ENCODE peak calls at places on chromosomes 2 and 18, in six cellular contexts. B is GM23338; N is activated CD8-positive, alpha-beta memory T cell treated with anti-CD3 and anti-CD28 coated beads, Interleukin-2, amount 50 U/mL, for 48 hours; L is RWPE1; V is adipocyte; Z is heart right ventricle. D is an unnamed sample.

GRCh38 chr2:67323209-67323991 is 73.7 kb upstream of the ETAA1 start:
- DNase-seq in B (no peak), N (no peak), L (no peak), V (peak), Z (no peak), D (no peak)

GRCh38 chr2:71453404-71454220 is at the start of gene DYSF:
- DNase-seq in B (peak), N (no peak), L (peak), V (peak), Z (peak), D (no peak)

GRCh38 chr18:32091724-32092421 is at the start of gene RNF138:
- DNase-seq in B (peak), N (peak), L (peak), V (peak), Z (peak), D (peak)

GRCh38 chr2:239723486-239724193 is 301.5 kb downstream of the NDUFA10 start:
- DNase-seq in B (no peak), N (no peak), L (no peak), V (no peak), Z (no peak), D (peak)

GRCh38 chr2:171523339-171523931 is 1.2 kb downstream of the CYBRD1 start:
- DNase-seq in B (peak), N (peak), L (peak), V (peak), Z (peak), D (peak)

GRCh38 chr2:6960659-6961058 is 43.4 kb downstream of the RNF144A start:
- DNase-seq in B (no peak), N (no peak), L (no peak), V (peak), Z (no peak), D (no peak)

GRCh38 chr18:76679259-76679658 is 143.1 kb upstream of the ZNF236 start:
- DNase-seq in B (peak), N (no peak), L (no peak), V (no peak), Z (no peak), D (no peak)

GRCh38 chr2:52342458-52342857 is 1310.5 kb upstream of the NRXN1 start:
- DNase-seq in B (no peak), N (no peak), L (no peak), V (peak), Z (no peak), D (no peak)

GRCh38 chr2:207129821-207130220 is 35.9 kb downstream of the KLF7 start:
- DNase-seq in B (no peak), N (no peak), L (no peak), V (no peak), Z (no peak), D (no peak)

GRCh38 chr18:7941533-7941932 is 374.4 kb downstream of the PTPRM start:
- DNase-seq in B (no peak), N (no peak), L (no peak), V (no peak), Z (peak), D (no peak)

GRCh38 chr2:234564719-234565118 is 67.8 kb upstream of the ARL4C start:
- DNase-seq in B (no peak), N (no peak), L (no peak), V (peak), Z (no peak), D (no peak)

GRCh38 chr2:189798312-189799029 is 14.2 kb downstream of the PMS1 start:
- DNase-seq in B (no peak), N (no peak), L (peak), V (peak), Z (no peak), D (no peak)

GRCh38 chr2:234881413-234882241 is 70.2 kb upstream of the SH3BP4 start:
- DNase-seq in B (peak), N (peak), L (peak), V (peak), Z (peak), D (no peak)

GRCh38 chr2:109613922-109614714 is at the start of the genes SEPTIN10 and SOWAHC:
- DNase-seq in B (peak), N (peak), L (peak), V (peak), Z (peak), D (peak)

GRCh38 chr2:236177967-236178909 is 10.1 kb upstream of the GBX2 start:
- DNase-seq in B (peak), N (peak), L (peak), V (peak), Z (peak), D (peak)

GRCh38 chr2:191202209-191202721 is 42.9 kb upstream of the MYO1B start:
- DNase-seq in B (no peak), N (no peak), L (peak), V (peak), Z (no peak), D (no peak)

GRCh38 chr2:52429740-52430139 is 1337.9 kb upstream of the CHAC2 start:
- DNase-seq in B (no peak), N (no peak), L (no peak), V (peak), Z (no peak), D (no peak)

GRCh38 chr2:223169830-223170605 is 118.0 kb downstream of the KCNE4 start:
- DNase-seq in B (no peak), N (no peak), L (no peak), V (no peak), Z (no peak), D (no peak)

GRCh38 chr2:107553534-107553933 is 273.2 kb upstream of the RGPD4 start:
- DNase-seq in B (no peak), N (no peak), L (no peak), V (no peak), Z (no peak), D (no peak)